ENCODE peak calls at places on chromosomes 2 and 18, in ten cellular contexts. S is brain microvascular endothelial cell; T is dermis microvascular lymphatic vessel endothelial cell; E is lower leg skin; U is stimulated activated CD4-positive, alpha-beta T cell treated with anti-CD3 and anti-CD28 coated beads, Interleukin-4, amount 100 ng/mL, for 48 hours; O is activated T-helper 9 cell treated with anti-CD3 and anti-CD28 coated beads, Interleukin-2, amount 50 U/mL, for 16 hours; W is BJ; G is HFFc6; H is pons; L is endothelial cell. M is an unnamed sample.

GRCh38 chr18:63974991-63975390 is 5.1 kb downstream of the SERPINB8 start:
- DNase-seq in L (no peak), U (no peak), G (peak), E (no peak), O (no peak), S (no peak), T (no peak), H (peak), W (no peak), M (no peak)

GRCh38 chr2:149132303-149132702 is 93.8 kb downstream of the LYPD6B start:
- DNase-seq in W (no peak), G (no peak), S (no peak), O (no peak), E (no peak), L (no peak), H (peak), T (no peak), U (no peak), M (no peak)

GRCh38 chr18:43965691-43966090 is 688.4 kb upstream of the SYT4 start:
- DNase-seq in U (no peak), T (no peak), L (no peak), S (no peak), G (no peak), E (no peak), W (no peak), O (no peak), H (no peak), M (no peak)

GRCh38 chr18:9337875-9338274 is 3.3 kb downstream of the TWSG1 start:
- DNase-seq in S (no peak), E (no peak), T (no peak), U (no peak), O (no peak), L (no peak), G (peak), H (peak), W (no peak), M (no peak)

GRCh38 chr2:14628906-14629305 is 3.6 kb upstream of the LRATD1 start:
- DNase-seq in U (no peak), E (peak), S (no peak), W (no peak), T (no peak), G (peak), L (no peak), H (no peak), O (no peak), M (no peak)

GRCh38 chr2:231461516-231461971 is 2.7 kb downstream of the NCL start:
- DNase-seq in W (no peak), O (no peak), E (no peak), G (no peak), S (no peak), U (no peak), H (no peak), L (no peak), T (no peak), M (no peak)

GRCh38 chr2:127165539-127165935 is 54.6 kb downstream of the CYP27C1 start:
- DNase-seq in H (no peak), U (no peak), E (peak), O (no peak), S (no peak), L (no peak), T (no peak), W (no peak), G (peak), M (no peak)

GRCh38 chr2:144081272-144081671 is 438.6 kb downstream of the ZEB2 start:
- DNase-seq in U (no peak), L (no peak), G (no peak), H (no peak), W (no peak), O (no peak), S (no peak), E (no peak), T (no peak), M (no peak)

GRCh38 chr18:63363951-63364350 is 3.1 kb downstream of the KDSR start:
- DNase-seq in W (no peak), S (no peak), O (no peak), U (no peak), L (no peak), G (no peak), H (no peak), E (no peak), T (no peak), M (no peak)

GRCh38 chr2:38750793-38751042 is 443 bp downstream of the SRSF7 start:
- DNase-seq in H (peak), W (no peak), E (peak), S (peak), G (no peak), T (no peak), L (peak), U (peak), O (peak), M (no peak)

GRCh38 chr18:55485666-55486065 is 102.3 kb downstream of the TCF4 start:
- DNase-seq in E (no peak), H (no peak), S (peak), G (peak), U (no peak), T (no peak), O (no peak), L (no peak), W (peak), M (no peak)

GRCh38 chr2:127072380-127072779 is 34.6 kb downstream of the BIN1 start:
- DNase-seq in W (no peak), O (no peak), G (no peak), H (no peak), L (no peak), T (no peak), U (no peak), S (no peak), E (no peak), M (no peak)

GRCh38 chr18:62717850-62718229 is 2.5 kb downstream of the PHLPP1 start:
- DNase-seq in U (no peak), H (no peak), E (no peak), S (no peak), T (no peak), G (no peak), W (no peak), O (no peak), L (no peak), M (no peak)

GRCh38 chr2:176187306-176188217 is 906 bp upstream of the HOXD1 start:
- DNase-seq in E (peak), H (peak), T (peak), L (peak), W (no peak), G (no peak), O (no peak), U (no peak), S (no peak), M (no peak)

GRCh38 chr18:44709297-44710117 is 28.8 kb downstream of the SETBP1 start:
- DNase-seq in E (no peak), L (no peak), H (peak), W (no peak), O (no peak), T (no peak), U (no peak), S (no peak), G (no peak), M (no peak)

GRCh38 chr2:19888831-19889230 is 13.0 kb downstream of the TTC32 start:
- DNase-seq in T (no peak), E (no peak), H (no peak), S (no peak), O (no peak), G (no peak), L (no peak), W (no peak), U (no peak), M (peak)

GRCh38 chr2:187319441-187320108 is 128.5 kb downstream of the CALCRL start:
- DNase-seq in W (no peak), O (no peak), T (peak), S (peak), U (no peak), H (no peak), E (no peak), L (no peak), G (no peak), M (no peak)

GRCh38 chr18:76356666-76357065 is 138.4 kb downstream of the ZNF516 start:
- DNase-seq in E (no peak), O (no peak), G (no peak), H (no peak), U (no peak), S (no peak), T (no peak), W (no peak), L (no peak), M (no peak)

GRCh38 chr2:47227532-47228166 is 72.5 kb upstream of the STPG4 start:
- DNase-seq in T (no peak), O (no peak), E (no peak), L (no peak), W (no peak), U (no peak), G (no peak), S (no peak), H (peak), M (no peak)

GRCh38 chr2:53512071-53512841 is 255.3 kb upstream of the CHAC2 start:
- DNase-seq in L (no peak), S (no peak), G (peak), U (no peak), T (no peak), W (no peak), H (no peak), E (no peak), O (no peak), M (no peak)

GRCh38 chr2:22377251-22377650 is 1007.7 kb upstream of the KLHL29 start:
- DNase-seq in O (no peak), E (no peak), U (no peak), G (no peak), H (no peak), T (no peak), L (no peak), S (no peak), W (no peak), M (no peak)

M was measured in stimulated activated effector memory CD8-positive, alpha-beta T cell treated with anti-CD3 and anti-CD28 coated beads, Interleukin-12 subunit alpha, Interleukin-12 subunit beta, amount 100 ng/mL, for 72 hours.